ENCODE peak calls at places on chromosomes 1 and 21, in five cellular contexts. One of them, this sample, is unnamed.

GRCh38 chr21:27422435-27422834 is 455.5 kb upstream of the ADAMTS5 start:
- DNase-seq in AG04449: no peak
- DNase-seq in psoas muscle: no peak
- DNase-seq in transverse colon: no peak
- DNase-seq in prostate gland: no peak
- DNase-seq in this sample: no peak

GRCh38 chr1:172638885-172639831 is 19.7 kb upstream of the FASLG start:
- DNase-seq in AG04449: peak
- DNase-seq in prostate gland: no peak
- DNase-seq in transverse colon: no peak
- DNase-seq in psoas muscle: no peak
- DNase-seq in this sample: no peak

GRCh38 chr1:10634075-10634427 is 159.3 kb downstream of the PEX14 start:
- DNase-seq in transverse colon: no peak
- DNase-seq in prostate gland: no peak
- DNase-seq in psoas muscle: peak
- DNase-seq in AG04449: no peak
- DNase-seq in this sample: no peak

GRCh38 chr1:41261926-41262618 is 20.0 kb upstream of the SCMH1 start:
- DNase-seq in prostate gland: no peak
- DNase-seq in AG04449: no peak
- DNase-seq in transverse colon: no peak
- DNase-seq in psoas muscle: no peak
- DNase-seq in this sample: no peak

GRCh38 chr1:66248746-66249145 is 285.2 kb upstream of the SGIP1 start:
- DNase-seq in psoas muscle: no peak
- DNase-seq in AG04449: no peak
- DNase-seq in prostate gland: no peak
- DNase-seq in transverse colon: no peak
- DNase-seq in this sample: no peak

GRCh38 chr21:36754241-36754881 is 55.4 kb downstream of the SIM2 start:
- DNase-seq in psoas muscle: no peak
- DNase-seq in prostate gland: no peak
- DNase-seq in transverse colon: no peak
- DNase-seq in AG04449: no peak
- DNase-seq in this sample: no peak

GRCh38 chr1:55958498-55958897 is 620.9 kb downstream of the PLPP3 start:
- DNase-seq in AG04449: no peak
- DNase-seq in transverse colon: no peak
- DNase-seq in prostate gland: no peak
- DNase-seq in psoas muscle: no peak
- DNase-seq in this sample: no peak

GRCh38 chr1:67980028-67980427 is 70.4 kb downstream of the DIRAS3 start:
- DNase-seq in psoas muscle: no peak
- DNase-seq in AG04449: no peak
- DNase-seq in transverse colon: no peak
- DNase-seq in prostate gland: no peak
- DNase-seq in this sample: no peak

GRCh38 chr21:46191686-46192575 is 7.7 kb upstream of the SPATC1L start:
- DNase-seq in psoas muscle: peak
- DNase-seq in transverse colon: no peak
- DNase-seq in AG04449: no peak
- DNase-seq in prostate gland: no peak
- DNase-seq in this sample: no peak

GRCh38 chr1:241235236-241235897 is 121.6 kb downstream of the RGS7 start:
- DNase-seq in psoas muscle: no peak
- DNase-seq in transverse colon: no peak
- DNase-seq in prostate gland: no peak
- DNase-seq in AG04449: no peak
- DNase-seq in this sample: no peak

GRCh38 chr1:111199881-111200801 is at the start of gene DENND2D:
- DNase-seq in psoas muscle: no peak
- DNase-seq in transverse colon: peak
- DNase-seq in AG04449: no peak
- DNase-seq in prostate gland: no peak
- DNase-seq in this sample: no peak

GRCh38 chr1:237736372-237737029 is 154.2 kb downstream of the ZP4 start:
- DNase-seq in prostate gland: no peak
- DNase-seq in psoas muscle: no peak
- DNase-seq in transverse colon: no peak
- DNase-seq in AG04449: no peak
- DNase-seq in this sample: no peak

GRCh38 chr1:20148571-20149500 is 9.7 kb downstream of the PLA2G2F start:
- DNase-seq in transverse colon: no peak
- DNase-seq in psoas muscle: no peak
- DNase-seq in prostate gland: no peak
- DNase-seq in AG04449: no peak
- DNase-seq in this sample: no peak

GRCh38 chr1:230215529-230215928 is 148.5 kb downstream of the GALNT2 start:
- DNase-seq in prostate gland: no peak
- DNase-seq in transverse colon: no peak
- DNase-seq in psoas muscle: no peak
- DNase-seq in AG04449: no peak
- DNase-seq in this sample: no peak

GRCh38 chr1:64093941-64094340 is 109.5 kb upstream of the UBE2U start:
- DNase-seq in AG04449: no peak
- DNase-seq in prostate gland: no peak
- DNase-seq in psoas muscle: no peak
- DNase-seq in transverse colon: no peak
- DNase-seq in this sample: no peak

GRCh38 chr1:51644533-51645197 is 27.8 kb downstream of the OSBPL9 start:
- DNase-seq in psoas muscle: no peak
- DNase-seq in prostate gland: no peak
- DNase-seq in transverse colon: peak
- DNase-seq in AG04449: no peak
- DNase-seq in this sample: peak

GRCh38 chr1:100628631-100629081 is 90.7 kb downstream of the GPR88 start:
- DNase-seq in psoas muscle: no peak
- DNase-seq in AG04449: no peak
- DNase-seq in transverse colon: no peak
- DNase-seq in prostate gland: no peak
- DNase-seq in this sample: no peak

GRCh38 chr1:231557898-231558710 is 29.6 kb downstream of the TSNAX start:
- DNase-seq in transverse colon: no peak
- DNase-seq in prostate gland: no peak
- DNase-seq in AG04449: no peak
- DNase-seq in psoas muscle: no peak
- DNase-seq in this sample: no peak

GRCh38 chr21:41422546-41423372 is 3.3 kb upstream of the MX1 start:
- DNase-seq in prostate gland: no peak
- DNase-seq in psoas muscle: no peak
- DNase-seq in AG04449: no peak
- DNase-seq in transverse colon: no peak
- DNase-seq in this sample: no peak

GRCh38 chr1:95650631-95651030 is 416.6 kb downstream of the RWDD3 start:
- DNase-seq in psoas muscle: no peak
- DNase-seq in prostate gland: no peak
- DNase-seq in transverse colon: no peak
- DNase-seq in AG04449: no peak
- DNase-seq in this sample: no peak

GRCh38 chr1:36989260-36989659 is 45.1 kb downstream of the GRIK3 start:
- DNase-seq in transverse colon: no peak
- DNase-seq in prostate gland: no peak
- DNase-seq in AG04449: no peak
- DNase-seq in psoas muscle: no peak
- DNase-seq in this sample: no peak

DNA sequence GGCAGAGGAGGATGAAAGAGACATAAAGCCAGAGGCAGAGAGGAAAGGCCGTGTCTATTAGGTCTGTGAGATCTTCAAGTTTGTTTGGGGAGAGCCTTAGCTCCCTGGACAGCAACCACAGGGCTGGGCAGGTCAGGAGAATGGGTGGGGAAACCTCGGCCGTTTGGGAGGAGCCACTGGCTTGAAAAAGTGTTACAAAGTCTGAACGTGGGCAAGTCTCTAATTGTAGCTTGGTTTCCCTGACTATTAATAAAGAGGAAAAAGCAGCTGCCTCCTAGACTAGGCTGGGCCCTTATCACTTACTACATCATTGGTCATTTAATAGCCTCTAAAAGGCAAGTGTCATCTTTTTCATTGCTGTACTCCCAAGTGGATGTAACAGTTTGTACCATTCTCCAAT is at the start of gene CCDC17:
- DNase-seq in prostate gland: no peak
- DNase-seq in psoas muscle: no peak
- DNase-seq in AG04449: no peak
- DNase-seq in transverse colon: no peak
- DNase-seq in this sample: no peak
- H3K4me3 ChIP-seq in prostate gland: no peak
- H3K4me3 ChIP-seq in psoas muscle: peak
- H3K4me3 ChIP-seq in AG04449: no peak
- H3K4me3 ChIP-seq in transverse colon: no peak
- H3K4me3 ChIP-seq in this sample: no peak

GRCh38 chr1:163357378-163357777 is 35.6 kb downstream of the NUF2 start:
- DNase-seq in transverse colon: no peak
- DNase-seq in psoas muscle: no peak
- DNase-seq in AG04449: no peak
- DNase-seq in prostate gland: no peak
- DNase-seq in this sample: no peak

GRCh38 chr1:163366555-163366954 is 44.8 kb downstream of the NUF2 start:
- DNase-seq in AG04449: no peak
- DNase-seq in transverse colon: no peak
- DNase-seq in psoas muscle: no peak
- DNase-seq in prostate gland: no peak
- DNase-seq in this sample: no peak

GRCh38 chr1:163365186-163365585 is 43.4 kb downstream of the NUF2 start:
- DNase-seq in prostate gland: no peak
- DNase-seq in AG04449: no peak
- DNase-seq in psoas muscle: no peak
- DNase-seq in transverse colon: no peak
- DNase-seq in this sample: no peak

GRCh38 chr1:163361123-163361934 is 39.6 kb downstream of the NUF2 start:
- DNase-seq in prostate gland: no peak
- DNase-seq in AG04449: no peak
- DNase-seq in psoas muscle: no peak
- DNase-seq in transverse colon: no peak
- DNase-seq in this sample: no peak
- TF ChIP-seq CTCF in prostate gland: no peak
- TF ChIP-seq CTCF in AG04449: peak
- TF ChIP-seq CTCF in psoas muscle: peak
- TF ChIP-seq CTCF in transverse colon: peak
- TF ChIP-seq CTCF in this sample: peak

GRCh38 chr1:167502719-167503452 is 15.4 kb downstream of the CD247 start:
- DNase-seq in psoas muscle: no peak
- DNase-seq in AG04449: no peak
- DNase-seq in prostate gland: no peak
- DNase-seq in transverse colon: no peak
- DNase-seq in this sample: no peak
- H3K4me3 ChIP-seq in psoas muscle: no peak
- H3K4me3 ChIP-seq in AG04449: no peak
- H3K4me3 ChIP-seq in prostate gland: no peak
- H3K4me3 ChIP-seq in transverse colon: no peak
- H3K4me3 ChIP-seq in this sample: no peak

DNA sequence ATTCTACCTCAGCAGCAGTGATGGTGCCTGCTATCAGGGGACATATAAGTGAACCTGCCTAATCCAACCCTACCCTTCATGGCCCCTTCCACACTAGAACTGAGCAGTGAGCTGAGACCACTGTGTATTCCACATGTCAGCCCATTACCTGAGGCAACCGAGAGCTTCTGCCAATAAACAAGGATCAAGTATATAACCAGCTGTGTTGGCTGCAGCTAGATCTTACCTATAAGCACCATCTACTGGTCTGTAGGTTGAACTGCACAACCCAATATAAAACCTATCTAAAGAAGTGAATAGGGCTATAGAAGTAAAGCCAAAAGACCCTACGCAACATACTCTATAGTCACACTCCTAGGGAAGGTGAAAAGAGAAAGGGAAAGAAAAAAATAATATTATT is 376.9 kb downstream of the HHIPL2 start:
- DNase-seq in transverse colon: no peak
- DNase-seq in AG04449: no peak
- DNase-seq in prostate gland: no peak
- DNase-seq in psoas muscle: no peak
- DNase-seq in this sample: no peak
- TF ChIP-seq CTCF in transverse colon: peak
- TF ChIP-seq CTCF in AG04449: peak
- TF ChIP-seq CTCF in prostate gland: no peak
- TF ChIP-seq CTCF in psoas muscle: peak
- TF ChIP-seq CTCF in this sample: peak

GRCh38 chr1:25245393-25245792 is 1.9 kb downstream of the RSRP1 start:
- DNase-seq in psoas muscle: no peak
- DNase-seq in transverse colon: no peak
- DNase-seq in prostate gland: no peak
- DNase-seq in AG04449: no peak
- DNase-seq in this sample: no peak
- H3K4me3 ChIP-seq in psoas muscle: peak
- H3K4me3 ChIP-seq in transverse colon: no peak
- H3K4me3 ChIP-seq in prostate gland: peak
- H3K4me3 ChIP-seq in AG04449: peak
- H3K4me3 ChIP-seq in this sample: peak

GRCh38 chr21:29940993-29941392 is 1.2 kb upstream of the GRIK1 start:
- DNase-seq in psoas muscle: no peak
- DNase-seq in AG04449: no peak
- DNase-seq in prostate gland: no peak
- DNase-seq in transverse colon: no peak
- DNase-seq in this sample: no peak
- TF ChIP-seq CTCF in psoas muscle: no peak
- TF ChIP-seq CTCF in AG04449: no peak
- TF ChIP-seq CTCF in prostate gland: no peak
- TF ChIP-seq CTCF in transverse colon: no peak
- TF ChIP-seq CTCF in this sample: no peak

DNA sequence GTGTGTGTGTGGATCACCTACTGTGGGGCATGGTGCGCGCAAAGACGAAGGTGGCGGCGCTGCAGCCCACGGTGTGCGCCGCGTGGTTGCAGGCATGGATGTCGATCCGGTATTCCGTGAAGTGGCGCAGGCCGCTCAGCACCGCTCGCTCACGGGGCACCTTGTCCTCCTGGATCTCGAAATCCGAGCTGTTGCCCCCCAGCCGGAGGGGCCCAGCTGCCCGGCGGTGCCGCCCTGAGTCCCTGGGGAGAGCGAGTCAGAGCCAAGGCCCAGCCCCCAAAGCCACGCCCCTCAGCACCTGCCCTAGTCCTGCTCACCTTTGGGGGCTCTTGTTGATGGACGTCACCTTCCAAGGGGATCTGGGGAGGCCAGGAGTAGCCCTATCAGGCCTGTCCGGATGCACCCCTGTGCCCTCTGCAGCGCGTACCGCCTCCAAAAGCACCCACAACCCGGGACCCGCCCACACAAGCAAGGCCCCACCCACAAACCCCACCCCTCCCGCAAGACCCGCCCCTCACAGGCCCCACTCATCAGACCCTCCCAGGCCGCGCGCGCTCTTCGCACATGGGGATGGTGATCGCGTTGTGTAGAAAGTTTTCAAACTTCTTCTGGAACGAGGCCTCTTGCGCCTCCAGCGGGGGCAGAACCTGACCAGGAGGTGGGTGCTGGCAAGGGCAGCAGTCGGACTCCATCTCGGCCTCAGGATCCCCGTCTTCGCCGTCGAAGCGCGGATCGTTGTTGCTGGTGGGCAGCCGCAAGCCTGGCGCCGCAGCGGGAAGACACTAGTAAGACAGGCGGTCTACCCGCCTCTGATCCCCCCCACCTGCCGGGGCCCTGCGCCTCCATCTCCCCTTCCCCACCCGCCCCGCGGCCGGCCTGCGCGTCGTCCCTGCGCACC is 13.6 kb downstream of the INSRR start:
- DNase-seq in prostate gland: no peak
- DNase-seq in psoas muscle: peak
- DNase-seq in AG04449: no peak
- DNase-seq in transverse colon: no peak
- DNase-seq in this sample: no peak
- H3K4me3 ChIP-seq in prostate gland: no peak
- H3K4me3 ChIP-seq in psoas muscle: peak
- H3K4me3 ChIP-seq in AG04449: no peak
- H3K4me3 ChIP-seq in transverse colon: no peak
- H3K4me3 ChIP-seq in this sample: no peak

GRCh38 chr21:44848821-44849521 is 24.5 kb downstream of the PTTG1IP start:
- DNase-seq in AG04449: no peak
- DNase-seq in transverse colon: no peak
- DNase-seq in psoas muscle: no peak
- DNase-seq in prostate gland: no peak
- DNase-seq in this sample: no peak
- TF ChIP-seq CTCF in AG04449: no peak
- TF ChIP-seq CTCF in transverse colon: no peak
- TF ChIP-seq CTCF in psoas muscle: no peak
- TF ChIP-seq CTCF in prostate gland: no peak
- TF ChIP-seq CTCF in this sample: no peak

This sample was measured in HFF-Myc.